ENCODE peak calls at places on chromosomes 2 and 18, in six cellular contexts. One of them, this sample, is unnamed.

GRCh38 chr2:218407717-218408116 is 8.0 kb downstream of the CTDSP1 start:
- DNase-seq in left ventricle myocardium inferior: no peak
- DNase-seq in anterior cingulate cortex: no peak
- DNase-seq in NCI-H748 treated with DMSO at 0.1 percent for 48 hours: no peak
- DNase-seq in dermis blood vessel endothelial cell: no peak
- DNase-seq in T-cell: no peak
- DNase-seq in this sample: no peak

GRCh38 chr2:186687774-186688173 is 6.1 kb upstream of the FAM171B start:
- DNase-seq in left ventricle myocardium inferior: no peak
- DNase-seq in anterior cingulate cortex: no peak
- DNase-seq in NCI-H748 treated with DMSO at 0.1 percent for 48 hours: no peak
- DNase-seq in dermis blood vessel endothelial cell: peak
- DNase-seq in T-cell: no peak
- DNase-seq in this sample: no peak

GRCh38 chr2:189552334-189552990 is 28.1 kb downstream of the SLC40A1 start:
- DNase-seq in left ventricle myocardium inferior: no peak
- DNase-seq in anterior cingulate cortex: no peak
- DNase-seq in NCI-H748 treated with DMSO at 0.1 percent for 48 hours: no peak
- DNase-seq in dermis blood vessel endothelial cell: peak
- DNase-seq in T-cell: no peak
- DNase-seq in this sample: no peak

GRCh38 chr18:45596048-45596447 is 19.2 kb upstream of the SLC14A2 start:
- DNase-seq in left ventricle myocardium inferior: no peak
- DNase-seq in anterior cingulate cortex: no peak
- DNase-seq in NCI-H748 treated with DMSO at 0.1 percent for 48 hours: no peak
- DNase-seq in dermis blood vessel endothelial cell: no peak
- DNase-seq in T-cell: no peak
- DNase-seq in this sample: no peak

GRCh38 chr2:65746919-65747678 is 314.7 kb upstream of the SPRED2 start:
- DNase-seq in left ventricle myocardium inferior: peak
- DNase-seq in anterior cingulate cortex: no peak
- DNase-seq in NCI-H748 treated with DMSO at 0.1 percent for 48 hours: no peak
- DNase-seq in dermis blood vessel endothelial cell: no peak
- DNase-seq in T-cell: no peak
- DNase-seq in this sample: no peak

GRCh38 chr2:38505779-38506178 is 96.9 kb downstream of the HNRNPLL start:
- DNase-seq in left ventricle myocardium inferior: peak
- DNase-seq in anterior cingulate cortex: no peak
- DNase-seq in NCI-H748 treated with DMSO at 0.1 percent for 48 hours: no peak
- DNase-seq in dermis blood vessel endothelial cell: no peak
- DNase-seq in T-cell: no peak
- DNase-seq in this sample: no peak

GRCh38 chr2:178514664-178515063 is 34.4 kb downstream of the PLEKHA3 start:
- DNase-seq in left ventricle myocardium inferior: no peak
- DNase-seq in anterior cingulate cortex: no peak
- DNase-seq in NCI-H748 treated with DMSO at 0.1 percent for 48 hours: no peak
- DNase-seq in dermis blood vessel endothelial cell: no peak
- DNase-seq in T-cell: no peak
- DNase-seq in this sample: no peak

GRCh38 chr2:39968037-39968436 is 189.0 kb upstream of the THUMPD2 start:
- DNase-seq in left ventricle myocardium inferior: no peak
- DNase-seq in anterior cingulate cortex: no peak
- DNase-seq in NCI-H748 treated with DMSO at 0.1 percent for 48 hours: no peak
- DNase-seq in dermis blood vessel endothelial cell: no peak
- DNase-seq in T-cell: no peak
- DNase-seq in this sample: no peak

GRCh38 chr2:191501390-191502168 is 176.4 kb upstream of the NABP1 start:
- DNase-seq in left ventricle myocardium inferior: no peak
- DNase-seq in anterior cingulate cortex: no peak
- DNase-seq in NCI-H748 treated with DMSO at 0.1 percent for 48 hours: peak
- DNase-seq in dermis blood vessel endothelial cell: peak
- DNase-seq in T-cell: no peak
- DNase-seq in this sample: peak

GRCh38 chr2:16665746-16666452 is at the start of gene CYRIA:
- DNase-seq in left ventricle myocardium inferior: peak
- DNase-seq in anterior cingulate cortex: peak
- DNase-seq in NCI-H748 treated with DMSO at 0.1 percent for 48 hours: peak
- DNase-seq in dermis blood vessel endothelial cell: peak
- DNase-seq in T-cell: peak
- DNase-seq in this sample: no peak

GRCh38 chr2:152421521-152422367 is 86.8 kb downstream of the FMNL2 start:
- DNase-seq in left ventricle myocardium inferior: no peak
- DNase-seq in anterior cingulate cortex: no peak
- DNase-seq in NCI-H748 treated with DMSO at 0.1 percent for 48 hours: no peak
- DNase-seq in dermis blood vessel endothelial cell: peak
- DNase-seq in T-cell: no peak
- DNase-seq in this sample: peak

This sample was measured in NCI-H460.